ENCODE peak calls at places on chromosomes 5 and 9, in seven cellular contexts. S is AG09309, O is choroid plexus epithelial cell, F is PC-9, L is BE2C, H is tibial artery, R is hepatocyte. G is an unnamed sample.

GRCh38 chr5:56145106-56145505 is 88.0 kb downstream of the ANKRD55 start:
- DNase-seq in R (peak; percentile 27), L (no peak), H (no peak), S (no peak), F (peak; percentile 95), O (no peak), G (no peak)

GRCh38 chr9:7055201-7055903 is 297.6 kb downstream of the KDM4C start:
- DNase-seq in H (no peak), S (no peak), O (no peak), L (no peak), F (no peak), R (no peak), G (no peak)

GRCh38 chr9:3948826-3949578 is 350.9 kb downstream of the GLIS3 start:
- DNase-seq in R (no peak), O (peak; percentile 88), F (no peak), H (no peak), S (peak; percentile 87), L (no peak), G (peak; percentile 52)

GRCh38 chr5:78649816-78650561 is 1.4 kb upstream of the LHFPL2 start:
- DNase-seq in S (no peak), L (no peak), F (no peak), H (no peak), O (peak; percentile 89), R (no peak), G (peak; percentile 46)

GRCh38 chr5:141910271-141910673 is 13.4 kb upstream of the DELE1 start:
- DNase-seq in R (no peak), L (peak; percentile 27), H (no peak), F (peak; percentile 77), S (no peak), O (no peak), G (peak; percentile 52)

GRCh38 chr5:88690619-88691560 is 192.1 kb downstream of the MEF2C start:
- DNase-seq in F (no peak), R (peak; percentile 84), H (peak; percentile 55), L (peak; percentile 59), S (peak; percentile 7), O (peak; percentile 76), G (peak; percentile 82)

GRCh38 chr5:138180841-138181240 is 1.9 kb downstream of the KIF20A start:
- DNase-seq in F (no peak), O (no peak), S (no peak), R (no peak), H (no peak), L (no peak), G (no peak)

GRCh38 chr9:131503626-131504465 is 1.1 kb downstream of the POMT1 start:
- DNase-seq in F (peak; percentile 40), R (peak; percentile 41), S (no peak), O (peak; percentile 20), H (no peak), L (no peak), G (peak; percentile 56)

GRCh38 chr5:143161893-143162520 is 241.5 kb downstream of the NR3C1 start:
- DNase-seq in R (peak; percentile 44), O (peak; percentile 86), F (no peak), L (no peak), H (peak; percentile 68), S (peak; percentile 86), G (peak; percentile 88)

DNA sequence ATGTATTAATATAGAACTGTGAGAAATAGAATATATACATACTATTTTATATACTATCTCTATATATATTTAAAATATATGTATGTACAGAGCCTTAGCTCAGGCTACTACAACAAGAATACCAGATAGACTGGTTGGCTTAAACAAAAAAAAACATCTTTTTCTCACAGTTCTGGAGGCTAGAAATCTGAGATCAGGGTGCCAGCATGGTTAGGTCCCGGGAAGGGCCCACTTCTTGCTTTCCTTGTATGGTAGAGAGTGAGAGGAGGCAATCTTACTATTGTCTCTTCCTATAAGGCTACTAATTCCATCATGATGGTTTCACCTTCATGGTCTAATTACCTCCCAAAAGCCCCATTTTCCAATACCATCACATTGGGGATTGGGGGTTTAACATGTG is 613.0 kb downstream of the ZNF608 start:
- DNase-seq in F (no peak), O (no peak), S (no peak), R (no peak), H (no peak), L (no peak), G (no peak)
- H3K4me3 ChIP-seq in F (no peak overlapping the region), O (no peak overlapping the region), S (no peak overlapping the region), R (no peak overlapping the region), H (no peak overlapping the region), L (no peak overlapping the region), G (no peak overlapping the region)

GRCh38 chr5:81204205-81204604 is 28.9 kb upstream of the CKMT2 start:
- DNase-seq in S (no peak), O (no peak), R (no peak), H (no peak), F (no peak), L (no peak), G (no peak)

GRCh38 chr5:81209386-81209785 is 23.7 kb upstream of the CKMT2 start:
- DNase-seq in H (no peak), F (no peak), R (no peak), L (no peak), O (no peak), S (no peak), G (no peak)

GRCh38 chr5:81208904-81209303 is 24.2 kb upstream of the CKMT2 start:
- DNase-seq in F (no peak), O (no peak), L (no peak), H (no peak), S (no peak), R (no peak), G (peak; percentile 19)

GRCh38 chr5:81205058-81205457 is 28.1 kb upstream of the CKMT2 start:
- DNase-seq in R (no peak), L (no peak), O (no peak), S (no peak), H (no peak), F (no peak), G (no peak)

GRCh38 chr5:81207009-81207408 is 26.1 kb upstream of the CKMT2 start:
- DNase-seq in H (no peak), R (peak; percentile 19), S (no peak), F (no peak), L (peak; percentile 32), O (peak; percentile 55), G (peak; percentile 45)
- TF ChIP-seq CTCF in H (no peak), R (peak; percentile 19), S (peak; percentile 27), F (no peak), L (peak; percentile 56), O (peak; percentile 63), G (peak; percentile 20)

GRCh38 chr5:97405941-97406340 is 222.9 kb upstream of the RIOK2 start:
- DNase-seq in H (no peak), S (no peak), R (no peak), L (no peak), O (no peak), F (no peak), G (no peak)

DNA sequence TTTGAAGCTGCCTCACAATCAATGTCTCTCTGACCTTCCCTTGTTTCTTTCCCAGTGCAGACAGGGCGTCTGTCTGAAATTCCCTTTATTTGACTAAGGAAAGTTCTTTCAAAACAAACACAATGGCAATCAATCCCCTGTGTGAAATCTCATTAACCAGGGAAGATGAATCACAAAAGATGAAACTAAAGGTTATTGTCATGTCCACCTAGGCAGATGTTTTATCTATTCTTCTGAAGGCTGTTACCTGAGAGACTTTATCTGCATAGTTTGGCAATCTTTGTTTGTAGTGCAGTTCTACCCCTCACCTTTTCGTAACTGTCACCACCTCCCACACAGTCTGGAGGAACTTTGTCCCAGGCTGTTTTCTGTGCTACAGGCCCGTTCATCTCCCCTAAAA is 217.5 kb upstream of the RIOK2 start:
- DNase-seq in O (no peak), L (no peak), H (no peak), S (no peak), R (no peak), F (no peak), G (no peak)
- H3K4me3 ChIP-seq in O (no peak overlapping the region), L (no peak overlapping the region), H (no peak overlapping the region), S (no peak overlapping the region), R (no peak overlapping the region), F (no peak overlapping the region), G (no peak overlapping the region)

GRCh38 chr9:76557674-76558073 is 98.7 kb downstream of the GCNT1 start:
- DNase-seq in H (no peak), O (no peak), L (no peak), R (no peak), F (no peak), S (no peak), G (peak; percentile 90)

GRCh38 chr9:76558465-76558864 is 99.5 kb downstream of the GCNT1 start:
- DNase-seq in F (no peak), L (no peak), R (no peak), S (no peak), H (no peak), O (peak; percentile 38), G (no peak)

GRCh38 chr9:76552751-76553150 is 93.8 kb downstream of the GCNT1 start:
- DNase-seq in O (no peak), S (no peak), F (no peak), R (no peak), H (no peak), L (no peak), G (no peak)

GRCh38 chr9:76559283-76559682 is 100.3 kb downstream of the GCNT1 start:
- DNase-seq in H (no peak), L (no peak), S (no peak), F (no peak), R (no peak), O (no peak), G (peak; percentile 12)

GRCh38 chr9:76553680-76554079 is 94.7 kb downstream of the GCNT1 start:
- DNase-seq in O (no peak), H (no peak), F (no peak), L (no peak), S (no peak), R (no peak), G (no peak)
- TF ChIP-seq CTCF in O (no peak), H (no peak), F (no peak), L (no peak), S (no peak), R (no peak), G (no peak)

GRCh38 chr5:181052526-181052927 is 12.5 kb downstream of the BTNL9 start:
- DNase-seq in O (peak; percentile 10), H (no peak), R (no peak), F (no peak), L (no peak), S (no peak), G (peak; percentile 11)
- H3K4me3 ChIP-seq in O (peak overlapping the region; percentile 17), H (peak overlapping the region; percentile 57), R (no peak overlapping the region), F (no peak overlapping the region), L (no peak overlapping the region), S (no peak overlapping the region), G (no peak overlapping the region)

DNA sequence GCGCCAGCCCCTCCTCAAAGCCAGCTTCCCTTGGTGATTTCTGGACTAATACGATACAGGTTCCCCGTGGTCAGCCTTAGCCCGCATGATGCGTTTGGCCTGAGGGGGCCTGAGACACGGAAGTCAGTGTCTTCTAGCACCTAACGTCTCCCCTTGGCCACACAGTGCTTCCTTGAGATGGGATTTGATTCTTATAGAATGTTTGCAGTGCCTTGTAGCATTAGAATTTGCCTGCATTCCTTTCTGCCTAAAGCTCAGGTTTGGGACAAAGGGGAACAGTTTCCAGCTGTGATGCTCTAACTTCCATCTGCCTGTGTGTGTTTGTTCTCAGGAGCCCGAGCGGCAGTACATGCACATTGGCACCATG is 34.4 kb downstream of the CFAP90 start:
- DNase-seq in F (no peak), S (no peak), L (no peak), R (no peak), O (no peak), H (no peak), G (no peak)
- TF ChIP-seq CTCF in F (peak; percentile 54), S (no peak), L (no peak), R (no peak), O (no peak), H (no peak), G (no peak)